ENCODE peak calls at places on chromosomes 5 and 9, in seven cellular contexts. One of them, this sample, is unnamed.
A peak's percentile ranks its signal among the peaks of the same experiment; 100 is the strongest.

GRCh38 chr9:130443840-130444492 is 795 bp upstream of the ASS1 start:
- DNase-seq in suprapubic skin: no peak
- DNase-seq in pancreas: no peak
- DNase-seq in mesendoderm: no peak
- DNase-seq in HepG2: no peak
- DNase-seq in left ventricle myocardium inferior: no peak
- DNase-seq in CD8-positive, alpha-beta memory T cell: no peak
- DNase-seq in this sample: no peak

GRCh38 chr9:71036501-71036900 is 84.9 kb downstream of the TRPM3 start:
- DNase-seq in suprapubic skin: no peak
- DNase-seq in pancreas: no peak
- DNase-seq in mesendoderm: no peak
- DNase-seq in HepG2: peak; percentile 6
- DNase-seq in left ventricle myocardium inferior: no peak
- DNase-seq in CD8-positive, alpha-beta memory T cell: no peak
- DNase-seq in this sample: no peak

GRCh38 chr5:128825826-128826225 is 139.5 kb upstream of the SLC27A6 start:
- DNase-seq in suprapubic skin: no peak
- DNase-seq in pancreas: no peak
- DNase-seq in mesendoderm: no peak
- DNase-seq in HepG2: no peak
- DNase-seq in left ventricle myocardium inferior: no peak
- DNase-seq in CD8-positive, alpha-beta memory T cell: no peak
- DNase-seq in this sample: no peak

GRCh38 chr5:27462936-27463335 is 424.6 kb upstream of the CDH9 start:
- DNase-seq in suprapubic skin: no peak
- DNase-seq in pancreas: no peak
- DNase-seq in mesendoderm: no peak
- DNase-seq in HepG2: no peak
- DNase-seq in left ventricle myocardium inferior: no peak
- DNase-seq in CD8-positive, alpha-beta memory T cell: no peak
- DNase-seq in this sample: no peak

GRCh38 chr5:125093776-125094175 is 347.3 kb upstream of the ZNF608 start:
- DNase-seq in suprapubic skin: no peak
- DNase-seq in pancreas: no peak
- DNase-seq in mesendoderm: peak; percentile 2
- DNase-seq in HepG2: no peak
- DNase-seq in left ventricle myocardium inferior: no peak
- DNase-seq in CD8-positive, alpha-beta memory T cell: no peak
- DNase-seq in this sample: no peak

GRCh38 chr5:78545406-78545805 is 103.2 kb downstream of the LHFPL2 start:
- DNase-seq in suprapubic skin: no peak
- DNase-seq in pancreas: no peak
- DNase-seq in mesendoderm: no peak
- DNase-seq in HepG2: no peak
- DNase-seq in left ventricle myocardium inferior: no peak
- DNase-seq in CD8-positive, alpha-beta memory T cell: no peak
- DNase-seq in this sample: no peak

GRCh38 chr9:8876303-8876702 is 1076.7 kb upstream of the DMAC1 start:
- DNase-seq in suprapubic skin: no peak
- DNase-seq in pancreas: no peak
- DNase-seq in mesendoderm: peak; percentile 54
- DNase-seq in HepG2: no peak
- DNase-seq in left ventricle myocardium inferior: no peak
- DNase-seq in CD8-positive, alpha-beta memory T cell: no peak
- DNase-seq in this sample: no peak

GRCh38 chr5:129358069-129358468 is 102.0 kb upstream of the ADAMTS19 start:
- DNase-seq in suprapubic skin: no peak
- DNase-seq in pancreas: no peak
- DNase-seq in mesendoderm: peak; percentile 14
- DNase-seq in HepG2: no peak
- DNase-seq in left ventricle myocardium inferior: no peak
- DNase-seq in CD8-positive, alpha-beta memory T cell: no peak
- DNase-seq in this sample: no peak

GRCh38 chr9:98006127-98006796 is 23.1 kb downstream of the ANP32B start:
- DNase-seq in suprapubic skin: no peak
- DNase-seq in pancreas: no peak
- DNase-seq in mesendoderm: no peak
- DNase-seq in HepG2: no peak
- DNase-seq in left ventricle myocardium inferior: no peak
- DNase-seq in CD8-positive, alpha-beta memory T cell: no peak
- DNase-seq in this sample: no peak

GRCh38 chr5:75018805-75019587 is 33.4 kb downstream of the GCNT4 start:
- DNase-seq in suprapubic skin: no peak
- DNase-seq in pancreas: no peak
- DNase-seq in mesendoderm: no peak
- DNase-seq in HepG2: no peak
- DNase-seq in left ventricle myocardium inferior: no peak
- DNase-seq in CD8-positive, alpha-beta memory T cell: no peak
- DNase-seq in this sample: no peak

GRCh38 chr5:180303226-180304015 is 11.5 kb upstream of the MAPK9 start:
- DNase-seq in suprapubic skin: no peak
- DNase-seq in pancreas: no peak
- DNase-seq in mesendoderm: no peak
- DNase-seq in HepG2: peak; percentile 55
- DNase-seq in left ventricle myocardium inferior: no peak
- DNase-seq in CD8-positive, alpha-beta memory T cell: no peak
- DNase-seq in this sample: no peak

GRCh38 chr5:10295619-10296326 is 11.9 kb downstream of the CMBL start:
- DNase-seq in suprapubic skin: no peak
- DNase-seq in pancreas: no peak
- DNase-seq in mesendoderm: no peak
- DNase-seq in HepG2: no peak
- DNase-seq in left ventricle myocardium inferior: no peak
- DNase-seq in CD8-positive, alpha-beta memory T cell: no peak
- DNase-seq in this sample: no peak

DNA sequence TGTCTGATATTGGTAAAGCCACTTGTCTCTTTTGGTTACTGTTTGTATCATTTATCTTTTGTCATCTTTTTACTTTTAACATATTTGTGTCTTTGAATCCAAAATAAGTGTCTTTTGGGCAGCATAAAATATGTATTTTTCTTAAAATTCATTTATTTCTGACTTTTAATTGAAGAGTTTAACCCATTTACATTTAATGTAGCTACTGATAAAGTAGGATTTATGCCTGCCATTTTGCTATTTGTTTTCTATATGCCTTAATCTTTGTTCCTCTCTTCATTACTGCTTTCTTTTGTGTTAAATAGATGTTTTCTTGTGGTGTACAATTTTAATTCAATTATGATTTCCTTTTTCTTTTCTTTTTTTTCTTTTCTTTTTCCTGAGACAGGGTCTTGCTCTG is 60.9 kb downstream of the ESM1 start:
- DNase-seq in suprapubic skin: no peak
- DNase-seq in pancreas: no peak
- DNase-seq in mesendoderm: no peak
- DNase-seq in HepG2: no peak
- DNase-seq in left ventricle myocardium inferior: no peak
- DNase-seq in CD8-positive, alpha-beta memory T cell: no peak
- DNase-seq in this sample: no peak
- H3K27ac ChIP-seq in suprapubic skin: no peak overlapping the region
- H3K27ac ChIP-seq in pancreas: no peak overlapping the region
- H3K27ac ChIP-seq in mesendoderm: no peak overlapping the region
- H3K27ac ChIP-seq in HepG2: no peak overlapping the region
- H3K27ac ChIP-seq in left ventricle myocardium inferior: no peak overlapping the region
- H3K27ac ChIP-seq in CD8-positive, alpha-beta memory T cell: no peak overlapping the region
- H3K27ac ChIP-seq in this sample: no peak overlapping the region

DNA sequence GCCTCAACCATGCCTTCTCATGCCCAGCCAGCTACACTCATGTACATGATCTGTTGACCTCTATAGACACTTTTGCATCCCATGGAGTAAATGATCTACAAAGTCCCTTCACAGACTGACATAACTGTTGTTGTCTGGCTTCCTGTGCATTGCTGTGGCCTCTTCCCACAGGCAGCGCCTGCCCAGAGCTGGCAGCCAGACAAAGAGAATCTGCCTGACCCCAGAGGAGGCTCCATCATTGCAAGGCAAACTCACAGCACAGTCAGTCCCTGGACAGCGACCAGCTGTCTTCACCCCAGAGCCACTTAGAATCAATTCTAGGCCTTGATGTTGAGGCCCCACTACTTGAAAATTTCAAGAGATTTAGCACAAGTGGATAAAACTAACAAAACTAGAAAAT is 65.5 kb downstream of the INSYN2B start:
- DNase-seq in suprapubic skin: no peak
- DNase-seq in pancreas: no peak
- DNase-seq in mesendoderm: peak; percentile 38
- DNase-seq in HepG2: no peak
- DNase-seq in left ventricle myocardium inferior: peak; percentile 56
- DNase-seq in CD8-positive, alpha-beta memory T cell: no peak
- DNase-seq in this sample: no peak
- H3K27ac ChIP-seq in suprapubic skin: no peak overlapping the region
- H3K27ac ChIP-seq in pancreas: no peak overlapping the region
- H3K27ac ChIP-seq in mesendoderm: no peak overlapping the region
- H3K27ac ChIP-seq in HepG2: no peak overlapping the region
- H3K27ac ChIP-seq in left ventricle myocardium inferior: no peak overlapping the region
- H3K27ac ChIP-seq in CD8-positive, alpha-beta memory T cell: no peak overlapping the region
- H3K27ac ChIP-seq in this sample: no peak overlapping the region

GRCh38 chr5:178248750-178249149 is 16.1 kb upstream of the PHYKPL start:
- DNase-seq in suprapubic skin: no peak
- DNase-seq in pancreas: no peak
- DNase-seq in mesendoderm: no peak
- DNase-seq in HepG2: no peak
- DNase-seq in left ventricle myocardium inferior: no peak
- DNase-seq in CD8-positive, alpha-beta memory T cell: no peak
- DNase-seq in this sample: no peak
- H3K27ac ChIP-seq in suprapubic skin: no peak overlapping the region
- H3K27ac ChIP-seq in pancreas: no peak overlapping the region
- H3K27ac ChIP-seq in mesendoderm: no peak overlapping the region
- H3K27ac ChIP-seq in HepG2: no peak overlapping the region
- H3K27ac ChIP-seq in left ventricle myocardium inferior: no peak overlapping the region
- H3K27ac ChIP-seq in CD8-positive, alpha-beta memory T cell: no peak overlapping the region
- H3K27ac ChIP-seq in this sample: no peak overlapping the region

DNA sequence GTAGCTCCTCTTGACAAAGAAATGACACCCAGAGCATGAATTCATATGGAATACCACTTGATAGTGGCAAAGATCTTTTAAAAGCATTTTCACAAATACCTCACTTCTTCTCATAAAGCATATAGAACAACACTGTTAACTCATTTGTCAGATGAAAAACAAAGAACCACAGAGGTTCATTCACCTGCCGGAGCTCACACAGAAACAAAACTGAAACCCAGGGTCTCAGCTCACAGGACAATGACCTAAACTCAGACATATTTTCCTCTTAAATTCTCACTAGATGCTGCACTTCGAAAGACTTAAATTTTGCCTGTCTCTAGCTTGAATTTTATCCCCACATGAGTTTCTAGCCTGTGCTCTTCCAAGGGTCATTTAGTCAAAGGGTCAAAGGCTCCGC is 339.0 kb downstream of the KCNN2 start:
- DNase-seq in suprapubic skin: no peak
- DNase-seq in pancreas: no peak
- DNase-seq in mesendoderm: no peak
- DNase-seq in HepG2: no peak
- DNase-seq in left ventricle myocardium inferior: no peak
- DNase-seq in CD8-positive, alpha-beta memory T cell: no peak
- DNase-seq in this sample: no peak
- H3K27ac ChIP-seq in suprapubic skin: no peak overlapping the region
- H3K27ac ChIP-seq in pancreas: no peak overlapping the region
- H3K27ac ChIP-seq in mesendoderm: no peak overlapping the region
- H3K27ac ChIP-seq in HepG2: no peak overlapping the region
- H3K27ac ChIP-seq in left ventricle myocardium inferior: no peak overlapping the region
- H3K27ac ChIP-seq in CD8-positive, alpha-beta memory T cell: no peak overlapping the region
- H3K27ac ChIP-seq in this sample: no peak overlapping the region

DNA sequence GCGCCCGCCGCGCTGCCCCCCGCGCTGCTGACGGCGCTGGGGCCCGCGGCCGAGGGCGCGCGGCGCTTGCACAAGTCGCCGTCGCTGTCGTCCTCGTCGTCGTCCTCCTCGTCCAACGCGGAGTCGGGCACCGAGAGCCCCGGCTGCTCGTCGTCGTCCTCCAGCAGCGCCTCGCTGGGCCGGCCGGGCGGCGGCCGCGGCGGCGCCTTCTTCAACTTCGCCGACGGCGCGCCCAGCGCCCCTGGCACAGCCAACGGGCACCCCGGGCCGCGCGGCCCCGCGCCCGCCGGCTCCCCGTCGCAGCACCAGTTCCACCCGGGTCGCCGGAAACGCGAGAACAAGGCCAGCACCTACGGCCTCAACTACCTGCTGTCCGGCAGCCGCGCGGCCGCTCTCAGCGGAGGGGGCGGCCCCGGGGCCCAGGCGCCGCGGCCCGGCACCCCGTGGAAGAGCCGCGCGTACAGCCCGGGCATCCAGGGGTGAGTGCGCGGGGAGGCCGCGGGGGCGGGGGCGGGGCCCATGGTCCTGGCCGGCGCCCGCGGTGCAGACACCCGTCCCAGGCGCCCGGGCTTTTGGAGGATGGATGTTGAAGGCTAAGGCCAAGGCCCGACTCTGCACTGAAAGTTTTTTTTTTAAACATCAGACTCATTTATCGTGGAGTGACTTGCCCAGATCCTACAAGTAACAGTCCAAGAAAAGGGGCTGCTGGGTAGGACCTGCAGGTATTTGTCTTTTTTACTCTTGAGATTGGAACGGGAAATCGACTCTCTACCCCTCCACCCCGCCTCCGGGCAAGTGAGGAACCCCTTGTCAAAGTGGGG is 1.2 kb downstream of the TENT4A start:
- DNase-seq in suprapubic skin: no peak
- DNase-seq in pancreas: no peak
- DNase-seq in mesendoderm: no peak
- DNase-seq in HepG2: no peak
- DNase-seq in left ventricle myocardium inferior: peak; percentile 45
- DNase-seq in CD8-positive, alpha-beta memory T cell: peak; percentile 10
- DNase-seq in this sample: no peak
- H3K27ac ChIP-seq in suprapubic skin: peak overlapping the region; percentile 88
- H3K27ac ChIP-seq in pancreas: peak overlapping the region; percentile 33
- H3K27ac ChIP-seq in mesendoderm: no peak overlapping the region
- H3K27ac ChIP-seq in HepG2: no peak overlapping the region
- H3K27ac ChIP-seq in left ventricle myocardium inferior: peak overlapping the region; percentile 99
- H3K27ac ChIP-seq in CD8-positive, alpha-beta memory T cell: peak overlapping the region; percentile 63
- H3K27ac ChIP-seq in this sample: peak overlapping the region; percentile 44

GRCh38 chr5:54385994-54386393 is 69.5 kb upstream of the HSPB3 start:
- DNase-seq in suprapubic skin: no peak
- DNase-seq in pancreas: no peak
- DNase-seq in mesendoderm: no peak
- DNase-seq in HepG2: no peak
- DNase-seq in left ventricle myocardium inferior: no peak
- DNase-seq in CD8-positive, alpha-beta memory T cell: no peak
- DNase-seq in this sample: no peak
- H3K27ac ChIP-seq in suprapubic skin: no peak overlapping the region
- H3K27ac ChIP-seq in pancreas: no peak overlapping the region
- H3K27ac ChIP-seq in mesendoderm: no peak overlapping the region
- H3K27ac ChIP-seq in HepG2: no peak overlapping the region
- H3K27ac ChIP-seq in left ventricle myocardium inferior: peak overlapping the region; percentile 65
- H3K27ac ChIP-seq in CD8-positive, alpha-beta memory T cell: no peak overlapping the region
- H3K27ac ChIP-seq in this sample: no peak overlapping the region

GRCh38 chr9:86341007-86341491 is 13.2 kb downstream of the TUT7 start:
- DNase-seq in suprapubic skin: no peak
- DNase-seq in pancreas: no peak
- DNase-seq in mesendoderm: no peak
- DNase-seq in HepG2: no peak
- DNase-seq in left ventricle myocardium inferior: no peak
- DNase-seq in CD8-positive, alpha-beta memory T cell: no peak
- DNase-seq in this sample: no peak
- H3K27ac ChIP-seq in suprapubic skin: no peak overlapping the region
- H3K27ac ChIP-seq in pancreas: no peak overlapping the region
- H3K27ac ChIP-seq in mesendoderm: no peak overlapping the region
- H3K27ac ChIP-seq in HepG2: no peak overlapping the region
- H3K27ac ChIP-seq in left ventricle myocardium inferior: no peak overlapping the region
- H3K27ac ChIP-seq in CD8-positive, alpha-beta memory T cell: no peak overlapping the region
- H3K27ac ChIP-seq in this sample: no peak overlapping the region